ENCODE peak calls at places on chromosome 19, in six cellular contexts. I is OCI-LY7; O is CD4-positive, alpha-beta T cell; D is Panc1; F is CD4-positive, CD25-positive, alpha-beta regulatory T cell; S is heart left ventricle. W is an unnamed sample. For H3K9me3, the result is how much of the 10 kb centered on the place peaks cover.

GRCh38 chr19:2061093-2061935 is 10.3 kb upstream of the MKNK2 start:
- DNase-seq in F (peak), D (peak), S (peak), O (peak), I (peak), W (peak)

GRCh38 chr19:54336893-54337857 is 1.8 kb downstream of the LILRA4 start:
- DNase-seq in O (no peak), I (no peak), F (no peak), D (no peak), S (no peak), W (no peak)

GRCh38 chr19:2648099-2648498 is 54.4 kb downstream of the GNG7 start:
- DNase-seq in I (no peak), F (no peak), D (no peak), S (no peak), O (no peak), W (no peak)

GRCh38 chr19:29831041-29831548 is 19.3 kb downstream of the CCNE1 start:
- DNase-seq in I (no peak), S (no peak), D (no peak), O (peak), F (peak), W (peak)

GRCh38 chr19:10201176-10201575 is 6.4 kb upstream of the DNMT1 start:
- DNase-seq in O (no peak), S (no peak), D (no peak), I (peak), F (no peak), W (no peak)

GRCh38 chr19:42989851-42990250 is 36.4 kb downstream of the PSG11 start:
- DNase-seq in I (no peak), D (no peak), O (no peak), F (no peak), S (no peak), W (no peak)

GRCh38 chr19:10104665-10105221 is 1.4 kb upstream of the PPAN start:
- DNase-seq in F (peak), I (peak), O (peak), S (no peak), D (no peak), W (peak)

GRCh38 chr19:39154626-39155100 is 29.1 kb downstream of the PAK4 start:
- DNase-seq in I (no peak), F (no peak), S (no peak), D (no peak), O (no peak), W (no peak)

GRCh38 chr19:28990522-28990921 is 222.4 kb downstream of the UQCRFS1 start:
- DNase-seq in I (no peak), D (no peak), F (no peak), S (no peak), O (no peak), W (no peak)

GRCh38 chr19:33508941-33509614 is 12.5 kb downstream of the PEPD start:
- DNase-seq in D (no peak), I (no peak), O (no peak), S (no peak), F (no peak), W (no peak)

GRCh38 chr19:46704379-46705076 is 12.4 kb downstream of the PRKD2 start:
- DNase-seq in I (peak), F (peak), S (peak), D (no peak), O (peak), W (peak)

GRCh38 chr19:38905620-38906019 is 5.9 kb downstream of the NFKBIB start:
- DNase-seq in F (no peak), I (no peak), S (no peak), D (no peak), O (no peak), W (no peak)

GRCh38 chr19:10634430-10634829 is 9.1 kb downstream of the SLC44A2 start:
- DNase-seq in D (no peak), O (no peak), I (no peak), S (no peak), F (no peak), W (no peak)

GRCh38 chr19:7109678-7110289 is 40.3 kb downstream of the ZNF557 start:
- DNase-seq in F (no peak), S (no peak), I (no peak), O (no peak), D (no peak), W (no peak)

GRCh38 chr19:53659292-53659691 is 27.5 kb downstream of the DPRX start:
- DNase-seq in I (no peak), D (peak), S (peak), O (no peak), F (no peak), W (no peak)

GRCh38 chr19:55437410-55437809 is 5.7 kb downstream of the SHISA7 start:
- DNase-seq in I (no peak), S (peak), O (no peak), D (no peak), F (no peak), W (no peak)

GRCh38 chr19:2227415-2228156 is 8.5 kb downstream of the PLEKHJ1 start:
- DNase-seq in O (no peak), F (no peak), S (no peak), I (peak), D (no peak), W (no peak)

GRCh38 chr19:2387367-2388288 is 27.6 kb downstream of the TMPRSS9 start:
- DNase-seq in F (no peak), D (no peak), O (no peak), S (no peak), I (no peak), W (no peak)

GRCh38 chr19:51055866-51056265 is 9.0 kb downstream of the KLK13 start:
- DNase-seq in O (no peak), D (no peak), I (no peak), S (no peak), F (no peak), W (no peak)

GRCh38 chr19:52335768-52336116 is 301 bp upstream of the ZNF610 start:
- DNase-seq in S (no peak), F (no peak), O (no peak), I (no peak), D (no peak), W (no peak)
- H3K9me3 ChIP-seq in S (under half), F (under half), O (under half), I (under half), D (under half), W (under half)

DNA sequence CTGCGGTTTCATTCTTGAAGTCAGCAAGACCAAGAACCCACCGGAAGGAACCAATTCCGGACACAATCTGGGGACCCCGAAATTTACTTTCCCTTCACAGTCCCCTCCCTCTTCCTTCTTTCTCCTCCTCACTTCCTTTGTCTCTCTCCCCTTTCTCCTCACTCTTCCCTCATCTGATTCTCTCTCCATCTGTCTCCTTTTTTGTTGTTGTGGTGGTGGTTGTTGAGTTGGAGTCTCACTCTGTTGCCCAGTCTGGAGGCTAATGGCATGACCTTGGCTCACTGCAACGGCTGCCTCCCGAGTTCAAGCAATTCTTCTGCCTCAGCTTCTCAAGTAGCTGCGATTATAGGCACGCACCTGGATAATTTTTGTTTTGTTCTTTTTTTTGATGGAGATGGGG is 32.7 kb upstream of the OR1M1 start:
- DNase-seq in O (no peak), D (no peak), S (no peak), F (no peak), I (no peak), W (no peak)
- H3K9me3 ChIP-seq in O (under half), D (under half), S (under half), F (under half), I (under half), W (under half)

DNA sequence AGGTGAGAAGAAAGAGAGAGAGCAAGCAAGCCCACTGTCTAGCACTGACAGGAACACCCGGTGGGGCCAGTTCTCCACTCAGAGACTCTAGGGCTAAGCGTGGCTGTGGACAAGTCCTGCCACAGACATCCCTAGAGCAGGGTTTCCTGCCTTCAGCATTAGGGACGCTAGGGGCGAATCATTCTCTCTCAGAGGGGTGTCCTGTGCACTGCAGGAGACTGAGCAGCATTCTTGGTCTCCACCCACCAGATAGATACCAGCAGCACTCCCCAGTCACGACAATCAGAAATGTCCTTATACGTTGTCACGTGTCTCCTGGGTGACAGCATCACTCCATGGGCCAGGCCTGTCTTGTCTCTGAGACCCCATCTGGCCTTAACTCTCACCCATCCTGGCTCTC is 1.5 kb downstream of the OR10H1 start:
- DNase-seq in S (no peak), O (no peak), F (no peak), I (no peak), D (no peak), W (no peak)
- H3K9me3 ChIP-seq in S (under half), O (under half), F (under half), I (under half), D (under half), W (under half)

DNA sequence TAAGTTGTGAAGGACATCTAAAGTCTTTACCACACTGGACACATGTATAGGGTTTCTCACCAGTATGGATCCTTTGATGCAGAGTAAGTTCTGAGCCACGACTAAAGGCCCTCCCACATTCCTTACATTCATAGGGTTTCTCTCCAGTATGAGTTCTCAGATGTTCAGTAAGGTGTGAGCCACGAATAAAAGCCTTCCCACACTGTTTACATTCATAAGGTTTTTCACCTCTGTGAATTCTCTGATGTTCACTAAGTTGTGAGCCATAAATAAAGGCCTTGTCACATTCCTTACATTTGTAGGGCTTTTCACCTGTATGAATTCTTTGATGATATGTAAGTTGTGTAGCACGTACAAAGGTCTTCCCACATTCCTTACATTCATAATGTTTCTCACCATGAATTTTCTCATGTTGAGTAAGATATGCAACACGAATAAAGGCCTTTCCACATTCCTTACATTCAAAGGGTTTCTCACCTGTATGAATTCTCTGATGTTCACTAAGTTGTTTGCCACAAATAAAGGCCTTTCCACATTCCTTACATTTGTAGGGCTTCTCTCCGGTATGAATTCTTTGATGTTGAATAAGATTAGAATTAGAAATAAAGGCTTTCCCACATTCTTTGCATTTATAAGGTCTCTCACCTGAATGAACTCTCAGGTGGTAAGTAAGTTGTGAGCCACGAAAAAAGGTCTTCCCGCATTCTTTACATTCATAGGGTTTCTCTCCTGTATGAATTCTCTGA is 29.8 kb downstream of the ZNF571 start:
- DNase-seq in S (no peak), I (no peak), D (no peak), O (no peak), F (no peak), W (no peak)
- H3K9me3 ChIP-seq in S (under half), I (half or more), D (half or more), O (under half), F (half or more), W (half or more)

GRCh38 chr19:19866599-19867248 is 1.0 kb downstream of the ZNF253 start:
- DNase-seq in O (no peak), F (peak), D (no peak), S (no peak), I (peak), W (peak)

GRCh38 chr19:19873381-19873780 is 7.7 kb downstream of the ZNF253 start:
- DNase-seq in D (no peak), I (no peak), F (no peak), O (no peak), S (no peak), W (no peak)

GRCh38 chr19:19865750-19866598 is at the start of gene ZNF253:
- DNase-seq in S (peak), O (peak), D (peak), I (peak), F (peak), W (peak)

GRCh38 chr19:19871932-19872331 is 6.2 kb downstream of the ZNF253 start:
- DNase-seq in S (no peak), F (no peak), O (no peak), D (no peak), I (no peak), W (no peak)
- H3K9me3 ChIP-seq in S (under half), F (half or more), O (under half), D (under half), I (half or more), W (under half)

GRCh38 chr19:40294560-40294959 is 9.4 kb upstream of the AKT2 start:
- DNase-seq in S (no peak), D (no peak), O (no peak), I (no peak), F (no peak), W (no peak)
- H3K9me3 ChIP-seq in S (under half), D (under half), O (under half), I (under half), F (under half), W (under half)

GRCh38 chr19:20243629-20244028 is 76.6 kb downstream of the ZNF486 start:
- DNase-seq in S (no peak), I (no peak), D (no peak), O (no peak), F (no peak), W (no peak)
- H3K9me3 ChIP-seq in S (under half), I (under half), D (under half), O (under half), F (under half), W (under half)

GRCh38 chr19:44280916-44281315 is 21.2 kb downstream of the ZNF233 start:
- DNase-seq in S (no peak), F (no peak), D (no peak), I (no peak), O (no peak), W (no peak)
- H3K9me3 ChIP-seq in S (half or more), F (half or more), D (under half), I (under half), O (half or more), W (under half)

DNA sequence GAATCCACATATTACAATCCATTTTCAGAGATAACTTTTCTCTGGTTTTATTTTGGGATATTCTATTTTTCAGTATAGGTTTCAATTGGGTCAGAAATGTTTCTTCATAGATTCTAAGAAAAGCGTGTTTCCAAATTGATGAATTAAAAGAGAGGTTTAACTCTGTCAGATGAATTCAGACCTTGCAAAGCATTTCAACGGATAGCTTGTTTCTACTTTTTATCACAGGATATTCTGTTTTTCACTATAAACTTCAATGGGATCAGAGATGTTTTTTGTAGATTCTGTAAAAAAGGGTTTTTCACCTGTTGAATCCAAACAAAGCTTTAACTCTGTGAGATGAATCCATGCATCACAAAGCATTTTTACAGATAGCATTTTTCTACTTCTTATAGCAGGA is 1498.1 kb downstream of the UQCRFS1 start:
- DNase-seq in D (no peak), I (no peak), F (no peak), S (no peak), O (no peak), W (no peak)
- H3K9me3 ChIP-seq in D (under half), I (under half), F (under half), S (under half), O (half or more), W (under half)

GRCh38 chr19:4806384-4806783 is 14.8 kb downstream of the FEM1A start:
- DNase-seq in O (no peak), D (no peak), I (no peak), F (no peak), S (no peak), W (no peak)
- H3K9me3 ChIP-seq in O (under half), D (under half), I (under half), F (under half), S (under half), W (under half)